ENCODE peak calls at places on chromosomes 13 and 19, in six cellular contexts. One of them, this sample, is unnamed.

GRCh38 chr13:32001392-32001768 is 30.2 kb upstream of the FRY start:
- DNase-seq in AG09309: no peak
- DNase-seq in upper lobe of right lung: no peak
- DNase-seq in hepatocyte: peak; percentile 50
- DNase-seq in endodermal cell: peak; percentile 59
- DNase-seq in left ventricle myocardium inferior: peak; percentile 51
- DNase-seq in this sample: peak; percentile 58

GRCh38 chr13:36158606-36159005 is 27.4 kb upstream of the DCLK1 start:
- DNase-seq in left ventricle myocardium inferior: no peak
- DNase-seq in hepatocyte: no peak
- DNase-seq in upper lobe of right lung: no peak
- DNase-seq in endodermal cell: no peak
- DNase-seq in AG09309: no peak
- DNase-seq in this sample: no peak

GRCh38 chr19:46571495-46571894 is 29.6 kb upstream of the CALM3 start:
- DNase-seq in upper lobe of right lung: no peak
- DNase-seq in AG09309: no peak
- DNase-seq in left ventricle myocardium inferior: no peak
- DNase-seq in hepatocyte: peak; percentile 24
- DNase-seq in endodermal cell: peak; percentile 92
- DNase-seq in this sample: peak; percentile 28

GRCh38 chr19:42450314-42450934 is 7.7 kb upstream of the CXCL17 start:
- DNase-seq in hepatocyte: peak; percentile 93
- DNase-seq in upper lobe of right lung: peak; percentile 75
- DNase-seq in left ventricle myocardium inferior: peak; percentile 64
- DNase-seq in endodermal cell: peak; percentile 87
- DNase-seq in AG09309: peak; percentile 38
- DNase-seq in this sample: peak; percentile 88

GRCh38 chr19:46606681-46607440 is 5.7 kb downstream of the CALM3 start:
- DNase-seq in left ventricle myocardium inferior: no peak
- DNase-seq in endodermal cell: peak; percentile 23
- DNase-seq in AG09309: no peak
- DNase-seq in upper lobe of right lung: peak; percentile 32
- DNase-seq in hepatocyte: no peak
- DNase-seq in this sample: no peak

GRCh38 chr13:106156468-106156867 is 379.0 kb downstream of the EFNB2 start:
- DNase-seq in AG09309: peak; percentile 96
- DNase-seq in left ventricle myocardium inferior: no peak
- DNase-seq in hepatocyte: peak; percentile 49
- DNase-seq in endodermal cell: no peak
- DNase-seq in upper lobe of right lung: no peak
- DNase-seq in this sample: peak; percentile 99

GRCh38 chr13:20414475-20415287 is 111.0 kb downstream of the CRYL1 start:
- DNase-seq in upper lobe of right lung: no peak
- DNase-seq in left ventricle myocardium inferior: no peak
- DNase-seq in hepatocyte: no peak
- DNase-seq in AG09309: no peak
- DNase-seq in endodermal cell: peak; percentile 75
- DNase-seq in this sample: no peak

GRCh38 chr19:30718728-30719127 is 346.5 kb downstream of the ZNF536 start:
- DNase-seq in endodermal cell: no peak
- DNase-seq in upper lobe of right lung: no peak
- DNase-seq in left ventricle myocardium inferior: no peak
- DNase-seq in hepatocyte: no peak
- DNase-seq in AG09309: no peak
- DNase-seq in this sample: no peak

GRCh38 chr19:13850910-13851753 is 25.8 kb upstream of the NANOS3 start:
- DNase-seq in AG09309: no peak
- DNase-seq in left ventricle myocardium inferior: peak; percentile 79
- DNase-seq in endodermal cell: peak; percentile 89
- DNase-seq in hepatocyte: peak; percentile 94
- DNase-seq in upper lobe of right lung: peak; percentile 92
- DNase-seq in this sample: peak; percentile 91

GRCh38 chr19:35851213-35852028 is 883 bp downstream of the NPHS1 start:
- DNase-seq in left ventricle myocardium inferior: no peak
- DNase-seq in hepatocyte: peak; percentile 36
- DNase-seq in upper lobe of right lung: no peak
- DNase-seq in AG09309: no peak
- DNase-seq in endodermal cell: peak; percentile 91
- DNase-seq in this sample: no peak

GRCh38 chr13:95128045-95128643 is 173.1 kb downstream of the ABCC4 start:
- DNase-seq in AG09309: no peak
- DNase-seq in left ventricle myocardium inferior: no peak
- DNase-seq in hepatocyte: no peak
- DNase-seq in endodermal cell: no peak
- DNase-seq in upper lobe of right lung: no peak
- DNase-seq in this sample: no peak

GRCh38 chr19:48837081-48837524 is 812 bp upstream of the HSD17B14 start:
- DNase-seq in upper lobe of right lung: peak; percentile 93
- DNase-seq in left ventricle myocardium inferior: peak; percentile 81
- DNase-seq in hepatocyte: peak; percentile 92
- DNase-seq in endodermal cell: peak; percentile 99
- DNase-seq in AG09309: peak; percentile 42
- DNase-seq in this sample: peak; percentile 83

DNA sequence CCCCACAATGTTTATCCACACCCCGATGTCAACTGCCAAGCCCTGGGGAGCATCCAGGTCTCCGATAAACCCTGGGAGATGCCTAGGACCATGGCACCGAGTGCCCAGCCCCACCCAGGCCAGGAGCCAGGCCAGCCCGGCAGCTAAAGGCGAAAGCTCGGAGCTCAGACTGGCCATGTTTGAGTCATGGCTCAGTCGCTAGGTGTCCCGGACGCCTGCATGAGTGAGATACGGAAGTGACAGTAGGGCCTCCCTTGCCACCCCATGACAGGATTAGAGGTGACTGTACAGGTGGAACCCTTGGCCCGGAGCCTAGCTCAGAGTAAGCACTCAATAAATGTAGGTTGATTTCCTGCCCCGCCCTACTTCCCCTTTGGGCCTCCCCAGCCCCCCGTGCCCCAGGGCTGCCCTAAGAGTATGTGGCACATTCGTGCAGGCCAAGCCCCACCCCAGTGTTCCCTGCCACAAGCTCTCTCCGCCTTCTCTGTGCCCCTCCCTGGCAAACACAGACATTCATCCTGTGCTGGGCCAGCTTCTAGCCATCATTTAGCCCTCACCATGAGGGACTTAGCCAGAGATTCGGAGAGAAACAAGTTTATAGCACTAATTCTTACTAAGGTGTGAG is 5.8 kb upstream of the TPM4 start:
- DNase-seq in hepatocyte: no peak
- DNase-seq in left ventricle myocardium inferior: peak; percentile 46
- DNase-seq in endodermal cell: peak; percentile 37
- DNase-seq in AG09309: no peak
- DNase-seq in upper lobe of right lung: peak; percentile 91
- DNase-seq in this sample: no peak
- H3K4me3 ChIP-seq in hepatocyte: no peak overlapping the region
- H3K4me3 ChIP-seq in left ventricle myocardium inferior: peak overlapping the region; percentile 11
- H3K4me3 ChIP-seq in endodermal cell: no peak overlapping the region
- H3K4me3 ChIP-seq in AG09309: no peak overlapping the region
- H3K4me3 ChIP-seq in upper lobe of right lung: peak overlapping the region; percentile 23
- H3K4me3 ChIP-seq in this sample: no peak overlapping the region

GRCh38 chr13:100497394-100497793 is 91.2 kb downstream of the GGACT start:
- DNase-seq in endodermal cell: peak; percentile 19
- DNase-seq in left ventricle myocardium inferior: no peak
- DNase-seq in AG09309: no peak
- DNase-seq in hepatocyte: no peak
- DNase-seq in upper lobe of right lung: no peak
- DNase-seq in this sample: peak; percentile 59

GRCh38 chr13:100490692-100491091 is 97.9 kb downstream of the GGACT start:
- DNase-seq in upper lobe of right lung: no peak
- DNase-seq in hepatocyte: no peak
- DNase-seq in endodermal cell: peak; percentile 88
- DNase-seq in left ventricle myocardium inferior: no peak
- DNase-seq in AG09309: no peak
- DNase-seq in this sample: no peak

GRCh38 chr13:100491164-100491847 is 97.3 kb downstream of the GGACT start:
- DNase-seq in hepatocyte: no peak
- DNase-seq in upper lobe of right lung: no peak
- DNase-seq in left ventricle myocardium inferior: peak; percentile 45
- DNase-seq in endodermal cell: no peak
- DNase-seq in AG09309: peak; percentile 59
- DNase-seq in this sample: peak; percentile 87

GRCh38 chr13:100495455-100495854 is 93.1 kb downstream of the GGACT start:
- DNase-seq in left ventricle myocardium inferior: no peak
- DNase-seq in hepatocyte: no peak
- DNase-seq in endodermal cell: no peak
- DNase-seq in AG09309: no peak
- DNase-seq in upper lobe of right lung: no peak
- DNase-seq in this sample: no peak

GRCh38 chr13:100493418-100493817 is 95.2 kb downstream of the GGACT start:
- DNase-seq in hepatocyte: no peak
- DNase-seq in left ventricle myocardium inferior: no peak
- DNase-seq in endodermal cell: no peak
- DNase-seq in upper lobe of right lung: no peak
- DNase-seq in AG09309: peak; percentile 62
- DNase-seq in this sample: peak; percentile 14
- H3K4me3 ChIP-seq in hepatocyte: no peak overlapping the region
- H3K4me3 ChIP-seq in left ventricle myocardium inferior: no peak overlapping the region
- H3K4me3 ChIP-seq in endodermal cell: no peak overlapping the region
- H3K4me3 ChIP-seq in upper lobe of right lung: no peak overlapping the region
- H3K4me3 ChIP-seq in AG09309: no peak overlapping the region
- H3K4me3 ChIP-seq in this sample: no peak overlapping the region

GRCh38 chr19:4089400-4089908 is 22.8 kb upstream of the ZBTB7A start:
- DNase-seq in AG09309: no peak
- DNase-seq in upper lobe of right lung: peak; percentile 85
- DNase-seq in left ventricle myocardium inferior: no peak
- DNase-seq in endodermal cell: no peak
- DNase-seq in hepatocyte: no peak
- DNase-seq in this sample: no peak

GRCh38 chr19:4088065-4088679 is 21.5 kb upstream of the ZBTB7A start:
- DNase-seq in endodermal cell: no peak
- DNase-seq in upper lobe of right lung: no peak
- DNase-seq in hepatocyte: no peak
- DNase-seq in AG09309: no peak
- DNase-seq in left ventricle myocardium inferior: no peak
- DNase-seq in this sample: no peak

GRCh38 chr19:4090351-4091220 is 23.9 kb upstream of the ZBTB7A start:
- DNase-seq in AG09309: no peak
- DNase-seq in upper lobe of right lung: peak; percentile 89
- DNase-seq in endodermal cell: no peak
- DNase-seq in left ventricle myocardium inferior: no peak
- DNase-seq in hepatocyte: no peak
- DNase-seq in this sample: no peak

GRCh38 chr19:4089946-4090345 is 23.2 kb upstream of the ZBTB7A start:
- DNase-seq in endodermal cell: no peak
- DNase-seq in upper lobe of right lung: no peak
- DNase-seq in hepatocyte: no peak
- DNase-seq in left ventricle myocardium inferior: no peak
- DNase-seq in AG09309: no peak
- DNase-seq in this sample: no peak

DNA sequence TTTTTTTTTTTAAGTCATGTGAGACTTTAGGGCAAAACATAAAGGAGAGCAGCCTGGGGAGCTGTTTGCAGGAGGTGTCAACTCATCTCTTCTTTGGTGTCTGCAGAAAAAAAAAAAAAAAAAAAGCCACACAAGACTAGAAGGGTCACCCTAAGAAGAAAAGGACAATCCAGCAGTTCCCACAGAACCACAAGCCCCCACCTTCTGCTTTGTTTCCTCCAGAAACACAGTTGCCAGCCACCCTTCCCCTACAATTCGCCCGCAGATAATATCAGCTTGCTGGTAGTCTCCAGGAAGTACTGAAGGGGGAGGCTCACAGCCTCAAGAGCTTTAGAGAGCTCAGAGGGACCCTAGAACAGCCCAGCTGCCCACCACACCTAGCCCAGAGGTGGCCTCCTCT is 22.3 kb upstream of the ZBTB7A start:
- DNase-seq in left ventricle myocardium inferior: no peak
- DNase-seq in endodermal cell: no peak
- DNase-seq in hepatocyte: no peak
- DNase-seq in AG09309: no peak
- DNase-seq in upper lobe of right lung: no peak
- DNase-seq in this sample: no peak
- H3K4me3 ChIP-seq in left ventricle myocardium inferior: peak overlapping the region; percentile 26
- H3K4me3 ChIP-seq in endodermal cell: no peak overlapping the region
- H3K4me3 ChIP-seq in hepatocyte: no peak overlapping the region
- H3K4me3 ChIP-seq in AG09309: no peak overlapping the region
- H3K4me3 ChIP-seq in upper lobe of right lung: peak overlapping the region; percentile 31
- H3K4me3 ChIP-seq in this sample: no peak overlapping the region

GRCh38 chr13:110336681-110337080 is 29.6 kb downstream of the COL4A2 start:
- DNase-seq in endodermal cell: no peak
- DNase-seq in AG09309: no peak
- DNase-seq in upper lobe of right lung: no peak
- DNase-seq in left ventricle myocardium inferior: no peak
- DNase-seq in hepatocyte: no peak
- DNase-seq in this sample: no peak
- H3K4me3 ChIP-seq in endodermal cell: no peak overlapping the region
- H3K4me3 ChIP-seq in AG09309: no peak overlapping the region
- H3K4me3 ChIP-seq in upper lobe of right lung: no peak overlapping the region
- H3K4me3 ChIP-seq in left ventricle myocardium inferior: no peak overlapping the region
- H3K4me3 ChIP-seq in hepatocyte: no peak overlapping the region
- H3K4me3 ChIP-seq in this sample: no peak overlapping the region

GRCh38 chr19:4638330-4638729 is 986 bp upstream of the TNFAIP8L1 start:
- DNase-seq in endodermal cell: no peak
- DNase-seq in AG09309: no peak
- DNase-seq in hepatocyte: no peak
- DNase-seq in left ventricle myocardium inferior: peak; percentile 68
- DNase-seq in upper lobe of right lung: no peak
- DNase-seq in this sample: no peak
- H3K4me3 ChIP-seq in endodermal cell: no peak overlapping the region
- H3K4me3 ChIP-seq in AG09309: no peak overlapping the region
- H3K4me3 ChIP-seq in hepatocyte: no peak overlapping the region
- H3K4me3 ChIP-seq in left ventricle myocardium inferior: peak overlapping the region; percentile 84
- H3K4me3 ChIP-seq in upper lobe of right lung: no peak overlapping the region
- H3K4me3 ChIP-seq in this sample: no peak overlapping the region